ENCODE peak calls at places on chromosome 20, in six cellular contexts. H, P, V, C, E and S are unnamed samples.
A peak's percentile ranks its signal among the peaks of the same experiment; 100 is the strongest.

GRCh38 chr20:46710149-46710913 is 882 bp downstream of the SLC2A10 start:
- DNase-seq in H (no peak), P (no peak), V (no peak), C (no peak), E (no peak), S (no peak)

GRCh38 chr20:25044660-25045342 is 13.1 kb downstream of the ACSS1 start:
- DNase-seq in H (no peak), P (no peak), V (no peak), C (no peak), E (no peak), S (no peak)

GRCh38 chr20:35059110-35059509 is 33.5 kb downstream of the TRPC4AP start:
- DNase-seq in H (no peak), P (no peak), V (no peak), C (no peak), E (no peak), S (no peak)

GRCh38 chr20:46713957-46714834 is 4.7 kb downstream of the SLC2A10 start:
- DNase-seq in H (no peak), P (no peak), V (no peak), C (no peak), E (no peak), S (no peak)

GRCh38 chr20:33474097-33474846 is 15.6 kb upstream of the CBFA2T2 start:
- DNase-seq in H (no peak), P (no peak), V (no peak), C (no peak), E (no peak), S (no peak)

GRCh38 chr20:54650201-54650722 is 174.9 kb downstream of the DOK5 start:
- DNase-seq in H (no peak), P (no peak), V (no peak), C (no peak), E (no peak), S (no peak)

GRCh38 chr20:52490715-52491430 is 299.3 kb upstream of the ZFP64 start:
- DNase-seq in H (no peak), P (no peak), V (peak; percentile 76), C (no peak), E (peak; percentile 55), S (peak; percentile 49)

GRCh38 chr20:51404297-51405060 is 138.0 kb downstream of the NFATC2 start:
- DNase-seq in H (peak; percentile 79), P (no peak), V (no peak), C (peak; percentile 53), E (no peak), S (no peak)

GRCh38 chr20:1945660-1946059 is 48.2 kb downstream of the PDYN start:
- DNase-seq in H (no peak), P (no peak), V (no peak), C (no peak), E (no peak), S (no peak)

GRCh38 chr20:48342822-48343513 is 484.8 kb downstream of the PREX1 start:
- DNase-seq in H (no peak), P (no peak), V (no peak), C (no peak), E (no peak), S (no peak)

GRCh38 chr20:25136643-25137559 is 55.0 kb upstream of the VSX1 start:
- DNase-seq in H (no peak), P (no peak), V (peak; percentile 95), C (no peak), E (peak; percentile 74), S (peak; percentile 76)

GRCh38 chr20:3340443-3340842 is 67.0 kb downstream of the DNAAF9 start:
- DNase-seq in H (no peak), P (no peak), V (no peak), C (peak; percentile 64), E (no peak), S (no peak)

GRCh38 chr20:12925214-12925755 is 83.5 kb upstream of the SPTLC3 start:
- DNase-seq in H (peak; percentile 18), P (peak; percentile 74), V (peak; percentile 57), C (peak; percentile 65), E (peak; percentile 63), S (peak; percentile 37)

GRCh38 chr20:59831024-59831900 is 102.2 kb downstream of the SYCP2 start:
- DNase-seq in H (no peak), P (no peak), V (no peak), C (no peak), E (no peak), S (no peak)

GRCh38 chr20:48851579-48851978 is 23.8 kb upstream of the PREX1 start:
- DNase-seq in H (no peak), P (no peak), V (no peak), C (no peak), E (no peak), S (no peak)

GRCh38 chr20:35625584-35626385 is 10.2 kb downstream of the SPAG4 start:
- DNase-seq in H (no peak), P (no peak), V (no peak), C (peak; percentile 30), E (no peak), S (no peak)